ENCODE peak calls at places on chromosomes 2 and 18, in seven cellular contexts. I, D, A, H, C, B and M are unnamed samples.

GRCh38 chr2:34373586-34374233 is 774.6 kb upstream of the FAM98A start:
- ATAC-seq in I (peak; percentile 60), D (no peak), B (no peak), H (no peak), A (no peak), C (no peak), M (no peak)

GRCh38 chr18:45825258-45825744 is at the start of gene SIGLEC15:
- ATAC-seq in A (no peak), H (no peak), B (no peak), D (no peak), I (no peak), C (no peak), M (no peak)

GRCh38 chr2:161604901-161605300 is 19.3 kb upstream of the SLC4A10 start:
- ATAC-seq in D (no peak), C (peak; percentile 16), H (no peak), B (no peak), I (no peak), A (peak; percentile 32), M (no peak)

GRCh38 chr2:128346811-128347558 is 28.3 kb upstream of the HS6ST1 start:
- ATAC-seq in D (no peak), B (no peak), H (no peak), C (peak; percentile 19), I (no peak), A (no peak), M (no peak)

GRCh38 chr2:128347701-128348504 is 29.2 kb upstream of the HS6ST1 start:
- ATAC-seq in D (peak; percentile 97), C (peak; percentile 13), B (peak; percentile 79), A (no peak), I (peak; percentile 88), H (peak; percentile 96), M (peak; percentile 70)

GRCh38 chr18:31736630-31737029 is 24.1 kb downstream of the SLC25A52 start:
- ATAC-seq in H (peak; percentile 23), C (no peak), D (peak; percentile 25), B (peak; percentile 47), A (no peak), I (peak; percentile 27), M (no peak)

GRCh38 chr2:101796825-101797600 is 99.5 kb downstream of the MAP4K4 start:
- ATAC-seq in A (no peak), H (no peak), B (no peak), D (no peak), C (no peak), I (no peak), M (no peak)

GRCh38 chr18:6413554-6414117 is 1.1 kb downstream of the L3MBTL4 start:
- ATAC-seq in H (peak; percentile 15), B (peak; percentile 5), A (no peak), I (peak; percentile 35), D (peak; percentile 35), C (no peak), M (no peak)

GRCh38 chr2:213726101-213726500 is 441.8 kb downstream of the SPAG16 start:
- ATAC-seq in I (no peak), C (no peak), A (no peak), D (no peak), H (no peak), B (no peak), M (no peak)

GRCh38 chr2:72887032-72887835 is at the start of gene SPR:
- ATAC-seq in A (peak; percentile 94), H (peak; percentile 97), B (peak; percentile 95), D (peak; percentile 95), I (peak; percentile 95), C (peak; percentile 92), M (peak; percentile 85)

GRCh38 chr18:55400590-55401274 is 187.3 kb downstream of the TCF4 start:
- ATAC-seq in I (no peak), B (no peak), A (no peak), H (no peak), C (no peak), D (no peak), M (no peak)

GRCh38 chr2:230666885-230667712 is 45.5 kb upstream of the CAB39 start:
- ATAC-seq in A (peak; percentile 23), D (peak; percentile 28), B (peak; percentile 61), I (peak; percentile 63), C (peak; percentile 8), H (peak; percentile 56), M (peak; percentile 68)

GRCh38 chr2:121346407-121346806 is 61.4 kb upstream of the TFCP2L1 start:
- ATAC-seq in I (no peak), B (no peak), C (no peak), A (no peak), D (no peak), H (no peak), M (no peak)

GRCh38 chr18:49745051-49746014 is 68.0 kb downstream of the ACAA2 start:
- ATAC-seq in B (no peak), A (no peak), H (no peak), D (no peak), I (no peak), C (no peak), M (peak; percentile 33)

GRCh38 chr2:1607236-1607920 is 136.9 kb downstream of the PXDN start:
- ATAC-seq in A (no peak), I (no peak), D (no peak), H (peak; percentile 11), B (no peak), C (peak; percentile 11), M (no peak)

GRCh38 chr2:207825033-207825957 is 55.6 kb upstream of the FZD5 start:
- ATAC-seq in I (no peak), A (no peak), D (peak; percentile 86), C (no peak), B (no peak), H (peak; percentile 63), M (no peak)

GRCh38 chr18:32920796-32921787 is 148.3 kb upstream of the KLHL14 start:
- ATAC-seq in I (no peak), A (no peak), C (no peak), D (no peak), H (no peak), B (peak; percentile 31), M (peak; percentile 95)

GRCh38 chr2:7625392-7626138 is 708.4 kb downstream of the RNF144A start:
- ATAC-seq in A (no peak), H (no peak), D (no peak), B (no peak), I (no peak), C (no peak), M (no peak)

GRCh38 chr2:23668756-23669304 is 258.1 kb downstream of the ATAD2B start:
- ATAC-seq in A (no peak), I (no peak), H (no peak), B (no peak), C (no peak), D (no peak), M (no peak)

GRCh38 chr18:11178951-11179549 is 29.7 kb upstream of the PIEZO2 start:
- ATAC-seq in I (peak; percentile 37), C (no peak), D (peak; percentile 82), B (peak; percentile 43), H (peak; percentile 88), A (no peak), M (no peak)

GRCh38 chr18:7370812-7371211 is 139.9 kb downstream of the LRRC30 start:
- ATAC-seq in C (no peak), A (no peak), I (peak; percentile 54), D (peak; percentile 81), H (peak; percentile 92), B (peak; percentile 69), M (peak; percentile 75)

GRCh38 chr2:58527656-58528055 is 286.5 kb upstream of the FANCL start:
- ATAC-seq in I (no peak), A (no peak), H (no peak), C (no peak), B (no peak), D (no peak), M (no peak)

GRCh38 chr18:26863921-26864497 is 1.5 kb downstream of the AQP4 start:
- ATAC-seq in I (no peak), C (no peak), D (peak; percentile 5), H (no peak), B (peak; percentile 2), A (no peak), M (no peak)

GRCh38 chr18:2683055-2683454 is 27.5 kb downstream of the SMCHD1 start:
- ATAC-seq in B (no peak), H (no peak), D (no peak), C (peak; percentile 53), I (peak; percentile 67), A (peak; percentile 54), M (no peak)

GRCh38 chr2:129820908-129821307 is 158.6 kb upstream of the RAB6C start:
- ATAC-seq in I (no peak), A (no peak), D (peak; percentile 79), C (no peak), H (no peak), B (no peak), M (no peak)